ENCODE peak calls at places on chromosomes 13 and 19, in four cellular contexts. K is IMR-90, Z is H9, I is H1. F is an unnamed sample.

GRCh38 chr13:46313441-46314257 is 73.4 kb downstream of the RUBCNL start:
- DNase-seq in K (no peak), Z (no peak), I (no peak), F (no peak)

GRCh38 chr19:30029721-30030510 is 87.9 kb downstream of the URI1 start:
- DNase-seq in K (peak; percentile 56), Z (no peak), I (no peak), F (no peak)

GRCh38 chr13:84870190-84870589 is 929.0 kb downstream of the SLITRK6 start:
- DNase-seq in K (no peak), Z (peak; percentile 54), I (no peak), F (peak; percentile 21)

GRCh38 chr13:91817250-91817649 is 418.8 kb downstream of the GPC5 start:
- DNase-seq in K (peak; percentile 13), Z (no peak), I (no peak), F (no peak)

GRCh38 chr13:58397596-58398387 is 766.2 kb downstream of the PCDH17 start:
- DNase-seq in K (no peak), Z (peak; percentile 42), I (no peak), F (no peak)

GRCh38 chr13:85278851-85279250 is 520.4 kb downstream of the SLITRK6 start:
- DNase-seq in K (no peak), Z (no peak), I (no peak), F (no peak)

GRCh38 chr13:22748866-22749586 is 431.8 kb upstream of the SGCG start:
- DNase-seq in K (no peak), Z (no peak), I (no peak), F (no peak)

GRCh38 chr19:1482361-1483066 is 3.5 kb upstream of the C19orf25 start:
- DNase-seq in K (no peak), Z (no peak), I (no peak), F (no peak)

GRCh38 chr19:8253678-8254077 is 44.5 kb downstream of the CERS4 start:
- DNase-seq in K (peak; percentile 23), Z (no peak), I (no peak), F (no peak)

GRCh38 chr13:51760592-51760991 is 43.4 kb downstream of the DHRS12 start:
- DNase-seq in K (no peak), Z (no peak), I (no peak), F (no peak)

GRCh38 chr13:19782049-19782726 is 557 bp downstream of the PSPC1 start:
- DNase-seq in K (peak; percentile 45), Z (no peak), I (peak; percentile 57), F (peak; percentile 51)

GRCh38 chr19:55172741-55173140 is 6.3 kb upstream of the DNAAF3 start:
- DNase-seq in K (peak; percentile 75), Z (no peak), I (no peak), F (no peak)

GRCh38 chr13:46546084-46546786 is 6.7 kb upstream of the LRCH1 start:
- DNase-seq in K (no peak), Z (no peak), I (no peak), F (no peak)

GRCh38 chr13:27678306-27679040 is 56.8 kb downstream of the POLR1D start:
- DNase-seq in K (peak; percentile 48), Z (peak; percentile 42), I (no peak), F (no peak)

GRCh38 chr13:75495938-75496337 is 14.0 kb upstream of the TBC1D4 start:
- DNase-seq in K (peak; percentile 80), Z (no peak), I (no peak), F (no peak)

GRCh38 chr19:35264281-35265125 is 4.3 kb upstream of the USF2 start:
- DNase-seq in K (no peak), Z (peak; percentile 19), I (no peak), F (no peak)

GRCh38 chr13:40362502-40362901 is 303.9 kb downstream of the FOXO1 start:
- DNase-seq in K (no peak), Z (no peak), I (no peak), F (no peak)

GRCh38 chr19:10717054-10717355 is 874 bp upstream of the DNM2 start:
- DNase-seq in K (no peak), Z (no peak), I (no peak), F (no peak)

GRCh38 chr13:65881561-65882155 is 1348.5 kb downstream of the PCDH9 start:
- DNase-seq in K (no peak), Z (no peak), I (no peak), F (no peak)

GRCh38 chr13:103757361-103757760 is 691.1 kb upstream of the SLC10A2 start:
- DNase-seq in K (no peak), Z (no peak), I (no peak), F (no peak)

GRCh38 chr13:41568990-41569387 is 111.6 kb downstream of the RGCC start:
- DNase-seq in K (peak; percentile 70), Z (no peak), I (no peak), F (no peak)

GRCh38 chr13:23610187-23610576 is 40.0 kb downstream of the TNFRSF19 start:
- DNase-seq in K (peak; percentile 35), Z (no peak), I (no peak), F (no peak)

GRCh38 chr13:41970022-41970421 is 9.1 kb upstream of the VWA8 start:
- DNase-seq in K (no peak), Z (no peak), I (no peak), F (no peak)

GRCh38 chr13:51733656-51734334 is 70.2 kb downstream of the DHRS12 start:
- DNase-seq in K (peak; percentile 15), Z (no peak), I (no peak), F (peak; percentile 27)

GRCh38 chr19:6773323-6773931 is 919 bp downstream of the VAV1 start:
- DNase-seq in K (no peak), Z (peak; percentile 41), I (no peak), F (no peak)

GRCh38 chr19:11530432-11530831 is 1.5 kb upstream of the ECSIT start:
- DNase-seq in K (peak; percentile 78), Z (peak; percentile 96), I (peak; percentile 83), F (peak; percentile 97)

GRCh38 chr13:81293594-81294164 is 952.8 kb upstream of the SPRY2 start:
- DNase-seq in K (no peak), Z (no peak), I (no peak), F (peak; percentile 74)

GRCh38 chr13:30735025-30735967 is at the start of gene ALOX5AP:
- DNase-seq in K (no peak), Z (no peak), I (no peak), F (no peak)

GRCh38 chr19:18465214-18465963 is 27.5 kb upstream of the ISYNA1 start:
- DNase-seq in K (no peak), Z (no peak), I (no peak), F (no peak)

GRCh38 chr19:18467978-18468377 is 30.0 kb upstream of the ISYNA1 start:
- DNase-seq in K (no peak), Z (no peak), I (no peak), F (no peak)

GRCh38 chr19:18465964-18466339 is 28.0 kb upstream of the ISYNA1 start:
- DNase-seq in K (no peak), Z (no peak), I (no peak), F (no peak)

GRCh38 chr19:18464646-18465045 is 26.7 kb upstream of the ISYNA1 start:
- DNase-seq in K (peak; percentile 97), Z (no peak), I (no peak), F (no peak)

DNA sequence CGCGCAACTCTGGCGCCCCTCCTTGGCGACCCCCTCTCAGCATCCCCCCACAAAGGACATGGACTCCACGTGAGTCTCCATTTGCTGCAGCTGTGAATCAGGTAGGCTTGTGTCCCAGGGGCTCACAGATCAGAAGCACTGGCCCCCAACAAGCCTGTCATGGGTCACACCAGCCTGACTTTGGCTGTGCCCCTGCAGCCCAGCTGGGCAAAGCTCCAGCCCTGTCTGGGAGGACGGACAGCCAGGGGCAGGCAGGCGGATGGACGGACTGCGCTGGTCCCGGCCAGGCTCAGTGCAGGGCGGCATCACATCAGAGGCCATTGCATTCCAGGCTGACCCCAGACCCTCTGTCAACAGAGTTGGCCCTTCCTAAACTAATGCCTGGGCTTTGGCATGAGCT is 28.4 kb upstream of the ISYNA1 start:
- DNase-seq in K (no peak), Z (no peak), I (no peak), F (no peak)
- H3K56ac ChIP-seq in K (no peak overlapping the region), Z (no peak overlapping the region), I (no peak overlapping the region), F (no peak overlapping the region)

GRCh38 chr13:108944760-108945159 is 315.3 kb downstream of the MYO16 start:
- DNase-seq in K (no peak), Z (no peak), I (no peak), F (no peak)

GRCh38 chr13:108948269-108948671 is 318.9 kb downstream of the MYO16 start:
- DNase-seq in K (no peak), Z (no peak), I (no peak), F (no peak)

GRCh38 chr13:108947551-108948030 is 318.2 kb downstream of the MYO16 start:
- DNase-seq in K (peak; percentile 30), Z (no peak), I (no peak), F (no peak)

GRCh38 chr13:108943842-108944241 is 314.4 kb downstream of the MYO16 start:
- DNase-seq in K (no peak), Z (no peak), I (no peak), F (no peak)
- H3K56ac ChIP-seq in K (no peak overlapping the region), Z (no peak overlapping the region), I (no peak overlapping the region), F (no peak overlapping the region)

GRCh38 chr13:105783261-105783660 is 752.2 kb downstream of the EFNB2 start:
- DNase-seq in K (no peak), Z (no peak), I (no peak), F (peak; percentile 58)
- H3K56ac ChIP-seq in K (no peak overlapping the region), Z (no peak overlapping the region), I (no peak overlapping the region), F (no peak overlapping the region)

DNA sequence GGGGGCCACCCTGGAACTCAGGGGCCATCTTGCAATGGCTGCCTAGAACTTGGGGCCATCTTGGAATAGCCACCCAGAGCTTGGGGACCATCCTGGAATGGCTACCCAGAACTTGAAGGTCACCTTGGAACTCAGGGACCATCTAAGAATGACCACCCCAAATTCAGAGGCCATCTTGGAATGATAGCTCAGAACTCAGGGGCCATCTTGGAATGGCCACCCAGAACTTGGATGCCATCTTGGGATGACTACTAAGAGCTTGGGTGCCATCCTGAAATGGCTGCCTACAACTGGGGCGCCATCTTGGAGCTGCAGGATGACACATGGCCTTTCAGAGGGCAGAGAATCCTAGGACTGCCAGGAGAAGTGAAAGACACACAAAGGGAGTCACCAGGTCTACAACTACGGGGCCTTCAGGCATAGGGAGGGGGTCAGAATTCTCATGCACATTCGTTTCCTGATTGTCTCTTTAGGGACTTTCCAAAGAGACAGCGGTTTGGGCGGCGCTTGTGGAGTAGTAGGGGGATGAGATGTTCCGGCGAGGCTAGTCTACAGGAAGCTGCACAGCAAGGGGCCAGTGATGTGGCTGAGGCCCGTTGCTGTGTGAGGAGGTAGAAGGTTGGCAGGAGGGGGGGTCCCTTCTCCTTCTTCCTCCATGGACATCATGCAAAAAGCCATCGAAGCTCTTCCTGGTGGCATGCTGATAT is 125.0 kb downstream of the IER2 start:
- DNase-seq in K (no peak), Z (no peak), I (no peak), F (no peak)
- H3K56ac ChIP-seq in K (no peak overlapping the region), Z (no peak overlapping the region), I (no peak overlapping the region), F (no peak overlapping the region)

GRCh38 chr13:80144493-80144892 is 196.4 kb downstream of the SPRY2 start:
- DNase-seq in K (no peak), Z (no peak), I (no peak), F (no peak)
- H3K56ac ChIP-seq in K (no peak overlapping the region), Z (no peak overlapping the region), I (no peak overlapping the region), F (no peak overlapping the region)

GRCh38 chr19:53160350-53160749 is 1.5 kb upstream of the ZNF347 start:
- DNase-seq in K (no peak), Z (no peak), I (no peak), F (no peak)
- H3K56ac ChIP-seq in K (no peak overlapping the region), Z (no peak overlapping the region), I (no peak overlapping the region), F (no peak overlapping the region)

GRCh38 chr19:4030552-4030951 is 23.0 kb downstream of the PIAS4 start:
- DNase-seq in K (no peak), Z (no peak), I (no peak), F (no peak)
- H3K56ac ChIP-seq in K (no peak overlapping the region), Z (no peak overlapping the region), I (no peak overlapping the region), F (no peak overlapping the region)